ENCODE peak calls at places on chromosomes 12 and 14, in five cellular contexts. E is NAMALWA; Q is GM03348; X is stimulated activated CD4-positive, alpha-beta T cell treated with anti-CD3 and anti-CD28 coated beads, Interleukin-1b, Interleukin-23, amount 100 ng/mL, for 24 hours; D is HT1080. N is an unnamed sample.

GRCh38 chr12:68539615-68539952 is 71.1 kb upstream of the RAP1B start:
- DNase-seq in E (no peak), X (no peak), D (no peak), Q (no peak), N (no peak)

GRCh38 chr14:103395245-103395644 is 10.0 kb downstream of the MARK3 start:
- DNase-seq in Q (no peak), E (no peak), D (peak; percentile 46), X (no peak), N (no peak)

GRCh38 chr12:107404981-107405380 is 280.6 kb upstream of the PWP1 start:
- DNase-seq in Q (peak; percentile 32), D (peak; percentile 57), E (peak; percentile 56), X (no peak), N (peak; percentile 54)

GRCh38 chr14:64692189-64692588 is 12.0 kb upstream of the PLEKHG3 start:
- DNase-seq in D (no peak), X (no peak), E (no peak), Q (no peak), N (no peak)

GRCh38 chr12:122245553-122245952 is 19.7 kb upstream of the DIABLO start:
- DNase-seq in X (no peak), E (no peak), Q (no peak), D (no peak), N (no peak)

GRCh38 chr14:45211295-45211694 is 41.7 kb downstream of the MIS18BP1 start:
- DNase-seq in D (no peak), E (no peak), X (no peak), Q (no peak), N (no peak)

GRCh38 chr14:35405304-35405996 is 901 bp upstream of the NFKBIA start:
- DNase-seq in Q (no peak), E (no peak), D (no peak), X (no peak), N (no peak)

GRCh38 chr14:52338282-52338681 is 24.2 kb downstream of the PTGER2 start:
- DNase-seq in D (peak; percentile 85), E (no peak), Q (peak; percentile 39), X (no peak), N (peak; percentile 39)

GRCh38 chr12:113102811-113103210 is 32.8 kb downstream of the RASAL1 start:
- DNase-seq in E (no peak), X (no peak), Q (no peak), D (no peak), N (no peak)

GRCh38 chr12:89862511-89863331 is 154.1 kb upstream of the ATP2B1 start:
- DNase-seq in D (no peak), E (peak; percentile 81), X (no peak), Q (peak; percentile 5), N (peak; percentile 51)

N was measured in RPMI7951.